ENCODE peak calls at places on chromosomes 5 and 9, in six cellular contexts. One of them, this sample, is unnamed.

GRCh38 chr9:109118802-109119438 is 827 bp downstream of the TMEM245 start:
- DNase-seq in foreskin fibroblast: no peak
- DNase-seq in brain microvascular endothelial cell: no peak
- DNase-seq in T47D: peak
- DNase-seq in amniotic stem cell: no peak
- DNase-seq in hippocampal formation: no peak
- DNase-seq in this sample: no peak

GRCh38 chr9:18429065-18429464 is 44.9 kb upstream of the ADAMTSL1 start:
- DNase-seq in amniotic stem cell: no peak
- DNase-seq in foreskin fibroblast: peak
- DNase-seq in hippocampal formation: no peak
- DNase-seq in brain microvascular endothelial cell: no peak
- DNase-seq in T47D: no peak
- DNase-seq in this sample: no peak

GRCh38 chr5:68214472-68215207 is 916 bp upstream of the PIK3R1 start:
- DNase-seq in T47D: peak
- DNase-seq in brain microvascular endothelial cell: no peak
- DNase-seq in foreskin fibroblast: no peak
- DNase-seq in hippocampal formation: no peak
- DNase-seq in amniotic stem cell: no peak
- DNase-seq in this sample: no peak

GRCh38 chr5:150137168-150137957 is 18.3 kb downstream of the PDGFRB start:
- DNase-seq in hippocampal formation: no peak
- DNase-seq in T47D: peak
- DNase-seq in brain microvascular endothelial cell: peak
- DNase-seq in amniotic stem cell: no peak
- DNase-seq in foreskin fibroblast: no peak
- DNase-seq in this sample: no peak

GRCh38 chr9:132142883-132143282 is 19.0 kb upstream of the NTNG2 start:
- DNase-seq in T47D: no peak
- DNase-seq in brain microvascular endothelial cell: no peak
- DNase-seq in amniotic stem cell: no peak
- DNase-seq in foreskin fibroblast: no peak
- DNase-seq in hippocampal formation: no peak
- DNase-seq in this sample: no peak

GRCh38 chr9:136726631-136727191 is 14.3 kb downstream of the DIPK1B start:
- DNase-seq in brain microvascular endothelial cell: peak
- DNase-seq in T47D: peak
- DNase-seq in amniotic stem cell: no peak
- DNase-seq in hippocampal formation: no peak
- DNase-seq in foreskin fibroblast: no peak
- DNase-seq in this sample: no peak

GRCh38 chr9:133703571-133704399 is 34.4 kb downstream of the SARDH start:
- DNase-seq in hippocampal formation: no peak
- DNase-seq in foreskin fibroblast: no peak
- DNase-seq in brain microvascular endothelial cell: no peak
- DNase-seq in T47D: no peak
- DNase-seq in amniotic stem cell: no peak
- DNase-seq in this sample: no peak

GRCh38 chr9:14608521-14608920 is 84.7 kb downstream of the ZDHHC21 start:
- DNase-seq in T47D: no peak
- DNase-seq in foreskin fibroblast: no peak
- DNase-seq in amniotic stem cell: no peak
- DNase-seq in hippocampal formation: no peak
- DNase-seq in brain microvascular endothelial cell: no peak
- DNase-seq in this sample: no peak

GRCh38 chr5:159732220-159732619 is 184.1 kb upstream of the ADRA1B start:
- DNase-seq in amniotic stem cell: no peak
- DNase-seq in brain microvascular endothelial cell: no peak
- DNase-seq in foreskin fibroblast: peak
- DNase-seq in hippocampal formation: no peak
- DNase-seq in T47D: no peak
- DNase-seq in this sample: peak